ENCODE peak calls at places on chromosomes 11 and 22, in six cellular contexts. G is upper lobe of left lung, F is thyroid gland, Y is IMR-90, B is body of pancreas, O is ovary. W is an unnamed sample.
A peak's percentile ranks its signal among the peaks of the same experiment; 100 is the strongest.

GRCh38 chr22:35961480-35961902 is 67.1 kb downstream of the RBFOX2 start:
- DNase-seq in G (no peak), F (peak; percentile 14), Y (peak; percentile 90), B (peak; percentile 28), O (no peak), W (no peak)

GRCh38 chr11:70292863-70293262 is 22.4 kb downstream of the PPFIA1 start:
- DNase-seq in G (no peak), F (no peak), Y (no peak), B (no peak), O (no peak), W (no peak)

GRCh38 chr11:14029415-14029814 is 66.9 kb downstream of the SPON1 start:
- DNase-seq in G (no peak), F (no peak), Y (no peak), B (no peak), O (no peak), W (no peak)

GRCh38 chr22:41324818-41325528 is 23.6 kb downstream of the ZC3H7B start:
- DNase-seq in G (no peak), F (no peak), Y (no peak), B (no peak), O (no peak), W (no peak)

GRCh38 chr11:12276356-12276755 is 101.0 kb upstream of the PARVA start:
- DNase-seq in G (no peak), F (no peak), Y (no peak), B (no peak), O (no peak), W (peak; percentile 56)

GRCh38 chr22:46803031-46803880 is 40.8 kb downstream of the TBC1D22A start:
- DNase-seq in G (peak; percentile 87), F (peak; percentile 61), Y (no peak), B (peak; percentile 55), O (no peak), W (peak; percentile 86)

GRCh38 chr22:37235897-37236607 is 8.0 kb downstream of the RAC2 start:
- DNase-seq in G (no peak), F (no peak), Y (no peak), B (no peak), O (peak; percentile 5), W (no peak)

GRCh38 chr11:84828616-84829015 is 798.5 kb downstream of the DLG2 start:
- DNase-seq in G (no peak), F (no peak), Y (no peak), B (no peak), O (no peak), W (no peak)

GRCh38 chr22:39699631-39700348 is 129.2 kb downstream of the CACNA1I start:
- DNase-seq in G (no peak), F (no peak), Y (no peak), B (no peak), O (no peak), W (no peak)

GRCh38 chr22:50307891-50308596 is 598 bp upstream of the PLXNB2 start:
- DNase-seq in G (peak; percentile 81), F (no peak), Y (no peak), B (no peak), O (peak; percentile 69), W (no peak)

GRCh38 chr11:12683857-12684256 is 9.6 kb downstream of the TEAD1 start:
- DNase-seq in G (no peak), F (no peak), Y (no peak), B (no peak), O (no peak), W (no peak)

GRCh38 chr11:57772562-57772961 is 11.0 kb downstream of the CTNND1 start:
- DNase-seq in G (no peak), F (no peak), Y (peak; percentile 48), B (no peak), O (no peak), W (no peak)

GRCh38 chr11:125085301-125086081 is 22.4 kb downstream of the SLC37A2 start:
- DNase-seq in G (no peak), F (no peak), Y (no peak), B (no peak), O (peak; percentile 25), W (peak; percentile 82)

GRCh38 chr11:57302489-57302888 is 22.3 kb downstream of the TNKS1BP1 start:
- DNase-seq in G (no peak), F (no peak), Y (no peak), B (no peak), O (no peak), W (no peak)

GRCh38 chr11:35059040-35059439 is 79.9 kb upstream of the CD44 start:
- DNase-seq in G (no peak), F (no peak), Y (no peak), B (no peak), O (no peak), W (no peak)

GRCh38 chr22:23289851-23290724 is 109.8 kb downstream of the BCR start:
- DNase-seq in G (no peak), F (peak; percentile 46), Y (peak; percentile 62), B (peak; percentile 46), O (peak; percentile 70), W (no peak)

GRCh38 chr11:2468363-2469240 is 23.8 kb downstream of the KCNQ1 start:
- DNase-seq in G (no peak), F (no peak), Y (no peak), B (no peak), O (no peak), W (peak; percentile 60)

GRCh38 chr11:64769283-64769682 is 9.1 kb downstream of the SF1 start:
- DNase-seq in G (no peak), F (no peak), Y (no peak), B (no peak), O (no peak), W (no peak)

GRCh38 chr11:13269775-13270174 is 7.8 kb upstream of the BMAL1 start:
- DNase-seq in G (no peak), F (peak; percentile 73), Y (peak; percentile 46), B (no peak), O (no peak), W (no peak)

GRCh38 chr11:108901359-108901758 is 236.5 kb downstream of the DDX10 start:
- DNase-seq in G (no peak), F (no peak), Y (peak; percentile 31), B (no peak), O (no peak), W (no peak)

GRCh38 chr22:39900306-39901227 is at the start of gene GRAP2:
- DNase-seq in G (no peak), F (no peak), Y (no peak), B (peak; percentile 13), O (no peak), W (no peak)

DNA sequence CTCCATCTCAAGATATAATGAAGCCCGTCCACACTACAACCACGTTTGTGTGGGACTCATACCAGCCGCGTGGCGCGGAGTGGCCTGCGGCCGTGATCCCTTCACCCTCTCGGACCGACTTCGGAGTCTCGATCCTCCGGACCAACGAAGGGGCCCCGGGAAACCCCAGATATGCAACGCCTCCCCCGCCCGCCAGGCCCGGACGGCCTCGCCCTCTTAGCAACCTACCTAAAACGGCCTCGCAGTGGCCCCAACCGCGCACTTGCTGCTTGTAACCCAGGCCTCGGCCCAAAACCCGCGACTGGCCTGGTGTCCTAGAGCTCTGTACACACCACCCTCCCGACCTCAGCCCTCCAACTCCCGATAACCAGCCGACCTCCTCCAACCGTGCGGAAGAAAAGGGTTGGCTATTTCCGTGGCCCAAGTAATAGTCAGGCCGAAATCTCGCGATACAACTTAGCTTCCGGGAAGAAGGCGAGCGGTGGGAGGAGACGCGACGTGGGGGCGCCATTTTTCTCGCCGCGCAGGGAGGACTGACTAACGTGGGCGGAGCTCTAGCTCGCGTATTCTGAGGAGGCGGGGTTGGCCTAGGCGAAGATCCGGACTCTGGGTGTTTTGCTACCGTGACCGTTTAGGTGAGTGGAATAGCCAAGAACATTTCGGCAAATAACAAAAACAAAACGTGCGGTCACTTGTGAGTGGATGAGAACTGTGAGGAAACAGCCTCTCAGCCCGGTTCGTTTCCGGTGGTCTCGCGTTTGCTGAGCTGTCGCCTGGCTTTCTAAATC is at the start of the genes C11orf54 and TAF1D:
- DNase-seq in G (peak; percentile 95), F (peak; percentile 99), Y (peak; percentile 97), B (peak; percentile 99), O (peak; percentile 98), W (peak; percentile 99)
- TF ChIP-seq CTCF in G (no peak), F (no peak), Y (no peak), B (no peak), O (no peak), W (no peak)

DNA sequence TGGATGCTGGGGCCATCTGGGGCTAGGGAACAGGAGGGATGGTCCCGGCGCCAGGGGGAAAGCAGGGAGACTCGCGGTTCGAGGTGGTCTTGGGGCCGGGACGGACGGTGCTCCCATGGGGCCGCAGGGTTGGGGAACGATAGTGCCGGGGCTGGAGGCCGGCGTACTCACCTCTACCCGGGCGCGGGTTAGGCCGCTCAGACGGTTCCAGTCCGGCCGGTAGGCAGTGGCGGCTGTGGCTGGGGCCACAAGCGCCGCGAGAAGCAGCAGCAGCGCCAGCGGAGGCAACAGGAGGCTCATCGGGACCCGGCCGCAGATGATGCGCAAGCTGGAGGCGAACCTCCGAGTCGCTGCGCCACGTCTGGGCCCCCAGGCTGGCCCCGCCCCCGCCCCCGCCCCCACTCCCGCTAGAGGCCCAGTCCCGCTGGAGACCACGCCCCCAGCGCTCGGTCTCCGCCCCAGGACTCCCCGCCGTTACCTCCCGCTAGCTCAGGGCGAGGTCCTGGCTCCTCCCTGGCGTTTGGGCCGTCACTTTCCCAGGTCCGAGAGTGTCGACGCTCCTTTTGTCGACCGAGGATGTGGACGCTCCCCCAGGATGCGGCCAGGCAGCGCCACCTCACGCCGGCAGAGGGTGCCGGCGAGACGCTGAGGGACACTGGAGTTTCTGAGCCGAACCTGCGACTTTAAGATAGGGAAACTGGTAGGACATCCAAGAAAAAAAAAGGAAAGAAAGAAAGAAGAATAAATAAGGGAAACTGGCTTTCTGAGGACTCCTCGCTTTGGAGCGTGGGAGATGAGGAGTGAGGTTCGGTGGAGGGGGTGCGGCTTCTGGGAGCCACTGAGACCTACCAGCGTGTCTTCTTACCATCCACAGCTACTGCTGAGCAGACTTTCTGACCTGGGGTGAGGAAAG is at the start of gene SELENOM:
- DNase-seq in G (peak; percentile 98), F (peak; percentile 99), Y (peak; percentile 98), B (peak; percentile 98), O (peak; percentile 98), W (peak; percentile 99)
- TF ChIP-seq POLR2A in G (no peak), F (peak; percentile 75), Y (peak; percentile 95), B (peak; percentile 75), O (peak; percentile 95), W (peak; percentile 61)

DNA sequence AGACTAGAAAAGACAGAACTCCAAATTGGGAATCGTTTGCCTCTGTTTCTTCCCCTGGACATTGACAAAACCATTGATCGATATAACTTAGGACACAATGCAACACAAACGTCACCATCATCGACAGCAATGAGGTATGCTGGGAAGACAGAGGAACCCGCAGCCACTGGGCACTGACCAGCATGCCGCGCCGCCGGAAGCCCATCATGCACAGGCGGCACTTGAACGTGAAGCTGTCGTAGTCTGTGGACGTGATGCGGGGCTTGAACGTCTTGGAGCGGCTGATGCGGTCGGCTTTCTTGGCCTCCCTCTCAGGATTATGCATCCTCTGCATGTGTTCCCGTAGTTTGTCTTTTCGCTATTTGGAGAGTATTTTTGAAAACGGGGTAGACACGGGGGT is 23.0 kb upstream of the NFRKB start:
- DNase-seq in G (peak; percentile 59), F (no peak), Y (no peak), B (no peak), O (no peak), W (no peak)
- H3K4me3 ChIP-seq in G (no peak overlapping the region), F (no peak overlapping the region), Y (no peak overlapping the region), B (no peak overlapping the region), O (no peak overlapping the region), W (no peak overlapping the region)

GRCh38 chr22:27443315-27443714 is 358.2 kb downstream of the MN1 start:
- DNase-seq in G (no peak), F (no peak), Y (no peak), B (no peak), O (no peak), W (no peak)

GRCh38 chr22:27450448-27450847 is 351.1 kb downstream of the MN1 start:
- DNase-seq in G (no peak), F (no peak), Y (no peak), B (no peak), O (no peak), W (no peak)

GRCh38 chr22:27447316-27447715 is 354.2 kb downstream of the MN1 start:
- DNase-seq in G (no peak), F (no peak), Y (no peak), B (no peak), O (no peak), W (no peak)

GRCh38 chr22:27445876-27446275 is 355.7 kb downstream of the MN1 start:
- DNase-seq in G (no peak), F (no peak), Y (peak; percentile 2), B (peak; percentile 40), O (peak; percentile 70), W (no peak)
- TF ChIP-seq CTCF in G (no peak), F (no peak), Y (no peak), B (no peak), O (no peak), W (no peak)

W was measured in lower leg skin.